ENCODE peak calls at places on chromosomes 7 and 10, in ten cellular contexts. F is adipocyte, G is colonic mucosa, W is mesenchymal stem cell, X is choroid plexus epithelial cell, A is AG09309, P is foreskin fibroblast, E is right cardiac atrium, U is SJSA1, I is MM.1S. Q is an unnamed sample.

GRCh38 chr7:146655928-146656797 is 539.6 kb downstream of the CNTNAP2 start:
- DNase-seq in F (peak; percentile 4), G (no peak), W (peak; percentile 9), X (peak; percentile 65), A (no peak), P (no peak), E (no peak), U (no peak), I (peak; percentile 94), Q (no peak)

GRCh38 chr7:108330237-108330636 is 126.0 kb downstream of the NRCAM start:
- DNase-seq in F (no peak), G (no peak), W (no peak), X (no peak), A (no peak), P (no peak), E (no peak), U (no peak), I (no peak), Q (no peak)

GRCh38 chr7:122006687-122007086 is 133.7 kb downstream of the PTPRZ1 start:
- DNase-seq in F (no peak), G (no peak), W (no peak), X (no peak), A (no peak), P (no peak), E (no peak), U (no peak), I (no peak), Q (no peak)

GRCh38 chr7:132298782-132299181 is 277.5 kb downstream of the PLXNA4 start:
- DNase-seq in F (peak; percentile 4), G (no peak), W (peak; percentile 75), X (peak; percentile 28), A (peak; percentile 14), P (peak; percentile 50), E (no peak), U (no peak), I (no peak), Q (no peak)

GRCh38 chr10:124560377-124560776 is 98.8 kb downstream of the LHPP start:
- DNase-seq in F (peak; percentile 85), G (no peak), W (peak; percentile 72), X (peak; percentile 97), A (peak; percentile 52), P (peak; percentile 85), E (peak; percentile 66), U (no peak), I (no peak), Q (no peak)

GRCh38 chr7:359226-359775 is 69.3 kb downstream of the FOXL3 start:
- DNase-seq in F (no peak), G (no peak), W (no peak), X (no peak), A (no peak), P (no peak), E (peak; percentile 3), U (no peak), I (no peak), Q (no peak)

GRCh38 chr7:35015346-35015859 is 21.9 kb downstream of the DPY19L1 start:
- DNase-seq in F (no peak), G (no peak), W (peak; percentile 57), X (no peak), A (no peak), P (no peak), E (no peak), U (no peak), I (no peak), Q (no peak)

GRCh38 chr7:107277331-107277730 is 108.5 kb downstream of the HBP1 start:
- DNase-seq in F (peak; percentile 11), G (no peak), W (no peak), X (no peak), A (no peak), P (no peak), E (no peak), U (no peak), I (no peak), Q (no peak)

GRCh38 chr7:69749358-69749757 is 151.1 kb downstream of the AUTS2 start:
- DNase-seq in F (no peak), G (no peak), W (no peak), X (no peak), A (no peak), P (no peak), E (no peak), U (no peak), I (no peak), Q (no peak)

GRCh38 chr7:98281757-98282652 is 519 bp downstream of the BRI3 start:
- DNase-seq in F (peak; percentile 16), G (peak; percentile 61), W (no peak), X (no peak), A (no peak), P (no peak), E (peak; percentile 59), U (no peak), I (no peak), Q (no peak)

GRCh38 chr10:110859947-110860376 is 11.8 kb upstream of the PDCD4 start:
- DNase-seq in F (peak; percentile 90), G (peak; percentile 29), W (peak; percentile 63), X (peak; percentile 93), A (peak; percentile 86), P (peak; percentile 85), E (no peak), U (no peak), I (peak; percentile 35), Q (peak; percentile 72)

GRCh38 chr10:88901610-88902327 is 21.7 kb downstream of the STAMBPL1 start:
- DNase-seq in F (no peak), G (no peak), W (peak; percentile 41), X (no peak), A (no peak), P (no peak), E (no peak), U (no peak), I (no peak), Q (no peak)

GRCh38 chr10:115903845-115904244 is 369.2 kb downstream of the GFRA1 start:
- DNase-seq in F (no peak), G (no peak), W (no peak), X (no peak), A (no peak), P (no peak), E (no peak), U (no peak), I (no peak), Q (no peak)
- H3K4me3 ChIP-seq in F (no peak overlapping the region), G (no peak overlapping the region), W (no peak overlapping the region), X (no peak overlapping the region), A (no peak overlapping the region), P (no peak overlapping the region), E (no peak overlapping the region), U (no peak overlapping the region), I (no peak overlapping the region), Q (no peak overlapping the region)

DNA sequence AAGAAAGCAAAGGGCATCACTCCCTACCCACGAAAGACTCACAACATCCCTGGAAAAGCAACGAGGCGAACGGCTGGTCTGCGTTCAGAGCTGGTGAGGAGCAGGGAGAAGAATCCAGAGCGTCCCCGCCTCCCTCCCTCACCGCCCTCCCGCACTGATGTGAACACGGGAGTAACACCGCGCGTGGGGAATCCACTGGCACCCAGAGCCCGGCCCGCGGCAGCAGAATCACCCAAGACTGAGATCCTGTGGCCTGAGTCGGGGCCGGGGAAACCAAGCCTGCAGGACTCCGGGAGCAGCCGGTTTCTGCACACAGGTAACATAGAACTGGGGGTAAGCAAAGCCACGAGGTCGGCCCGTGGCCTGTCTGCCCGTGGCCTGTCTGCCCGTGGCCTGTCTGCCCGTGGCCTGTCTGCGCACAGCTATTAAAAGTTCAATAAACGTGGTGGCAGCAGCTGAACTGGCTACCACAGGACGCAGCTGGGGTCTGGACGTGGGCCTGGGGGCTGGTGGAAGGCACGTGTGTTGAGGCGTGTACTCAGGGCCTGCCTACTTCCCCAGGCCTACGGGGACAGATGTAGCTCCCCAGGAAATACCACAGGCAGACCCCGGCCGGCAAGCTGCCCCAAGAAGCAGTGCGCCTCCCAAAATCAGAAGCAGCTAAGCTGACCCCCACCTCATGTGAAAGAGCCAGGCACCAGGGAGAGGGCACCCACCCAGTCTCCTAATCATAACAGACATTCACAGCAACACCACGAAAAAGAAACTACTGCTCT is 23.0 kb downstream of the DIP2C start:
- DNase-seq in F (no peak), G (no peak), W (no peak), X (no peak), A (no peak), P (no peak), E (no peak), U (peak; percentile 29), I (no peak), Q (no peak)
- H3K4me3 ChIP-seq in F (no peak overlapping the region), G (no peak overlapping the region), W (peak overlapping the region; percentile 70), X (no peak overlapping the region), A (no peak overlapping the region), P (no peak overlapping the region), E (no peak overlapping the region), U (no peak overlapping the region), I (no peak overlapping the region), Q (no peak overlapping the region)

DNA sequence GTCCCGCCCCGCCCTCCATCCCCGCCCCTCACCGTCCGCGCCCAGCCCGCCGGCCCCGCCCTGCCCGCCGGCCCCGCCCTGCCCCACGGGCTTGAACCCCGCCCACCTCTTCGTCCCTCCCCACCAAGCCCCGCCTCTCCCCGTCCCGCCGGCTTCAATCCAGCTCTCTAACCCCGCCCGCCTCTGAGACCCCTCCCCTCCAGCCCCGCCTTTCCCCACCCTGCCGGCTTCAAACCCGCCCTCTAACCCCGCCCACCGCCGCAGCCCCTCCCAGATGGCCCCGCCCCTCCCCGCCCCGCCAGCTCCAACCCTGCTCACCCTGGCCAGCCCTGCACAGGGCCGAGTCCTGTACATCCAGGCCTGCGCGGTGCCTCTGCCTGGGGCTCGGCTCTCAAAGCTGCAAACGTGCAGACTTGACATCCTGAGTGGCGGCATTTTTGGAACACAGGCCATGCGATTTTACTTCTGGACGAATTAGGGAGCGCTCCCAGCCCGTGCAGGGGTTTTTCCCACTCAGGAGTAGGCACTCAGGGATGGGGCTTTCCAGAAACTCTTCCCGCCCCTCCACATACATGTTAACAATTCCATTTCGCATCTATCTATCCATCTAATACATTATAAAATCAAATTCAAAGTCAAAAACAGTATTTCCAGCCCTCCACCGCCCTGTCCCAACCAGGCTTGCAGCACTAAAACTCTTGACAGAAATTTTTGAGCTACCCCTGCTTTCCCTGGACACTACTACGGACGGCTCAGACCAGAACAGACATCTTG is 475 bp upstream of the NMT2 start:
- DNase-seq in F (peak; percentile 99), G (peak; percentile 98), W (peak; percentile 93), X (peak; percentile 98), A (peak; percentile 77), P (peak; percentile 93), E (peak; percentile 96), U (peak; percentile 98), I (peak; percentile 90), Q (peak; percentile 92)
- H3K4me3 ChIP-seq in F (peak overlapping the region; percentile 48), G (no peak overlapping the region), W (peak overlapping the region; percentile 40), X (peak overlapping the region; percentile 21), A (no peak overlapping the region), P (peak overlapping the region; percentile 26), E (no peak overlapping the region), U (peak overlapping the region; percentile 17), I (peak overlapping the region; percentile 57), Q (no peak overlapping the region)

DNA sequence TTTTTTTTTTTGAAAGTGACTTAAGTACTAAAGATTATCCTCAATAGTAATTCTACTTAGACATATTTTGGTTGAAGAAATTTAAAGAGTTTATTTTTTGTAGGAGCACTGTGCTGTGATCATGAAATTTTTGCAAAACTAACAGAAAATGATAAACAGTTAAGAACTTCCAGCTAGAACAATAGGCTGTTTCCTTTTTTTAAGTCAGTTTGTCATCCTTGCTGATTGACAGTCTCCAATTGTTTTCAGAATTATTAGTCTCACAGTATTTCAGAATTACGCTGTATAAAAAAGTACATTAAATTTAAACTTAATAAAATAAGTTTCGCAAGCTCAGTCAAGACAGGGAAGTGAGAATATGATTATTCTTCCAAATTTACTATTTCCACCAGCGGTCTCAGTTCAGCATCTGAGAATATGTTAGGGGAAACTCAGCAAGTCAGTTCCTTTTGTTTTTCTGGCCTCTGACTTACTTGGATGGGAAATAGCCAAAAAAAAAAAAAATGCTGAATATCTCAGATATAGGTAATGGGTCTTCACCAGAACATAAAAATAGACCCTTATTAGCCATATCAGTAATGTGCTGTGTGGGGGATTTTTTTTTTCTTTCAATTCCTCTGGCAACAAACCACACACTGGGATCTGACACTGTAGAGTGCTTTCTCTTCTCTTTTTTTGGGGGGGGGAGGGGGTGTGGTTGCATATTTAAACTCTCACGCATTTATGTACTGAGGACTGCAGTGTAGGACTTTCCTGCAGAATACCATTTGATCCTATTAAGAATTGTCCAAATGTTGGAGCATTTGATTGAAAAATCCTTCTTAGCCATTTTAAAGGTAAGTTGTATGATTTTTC is at the start of gene CD36:
- DNase-seq in F (no peak), G (no peak), W (no peak), X (no peak), A (no peak), P (no peak), E (no peak), U (no peak), I (no peak), Q (no peak)
- H3K4me3 ChIP-seq in F (peak within 1 kb of the TSS; percentile 81), G (no peak within 1 kb of the TSS), W (peak within 1 kb of the TSS; percentile 61), X (no peak within 1 kb of the TSS), A (no peak within 1 kb of the TSS), P (no peak within 1 kb of the TSS), E (peak within 1 kb of the TSS; percentile 90), U (no peak within 1 kb of the TSS), I (no peak within 1 kb of the TSS), Q (no peak within 1 kb of the TSS)